ENCODE peak calls at places on chromosomes 12 and 14, in four cellular contexts. S is HCT116; Y is heart right ventricle; O is stimulated activated CD8-positive, alpha-beta memory T cell treated with anti-CD3 and anti-CD28 coated beads, Interleukin-7, amount 100 ng/mL, for 48 hours. Z is an unnamed sample.

GRCh38 chr14:66600416-66600815 is 92.5 kb downstream of the GPHN start:
- DNase-seq in Y (no peak), S (no peak), O (no peak), Z (no peak)

GRCh38 chr12:58443981-58444371 is 476.3 kb downstream of the LRIG3 start:
- DNase-seq in Y (peak; percentile 20), S (no peak), O (no peak), Z (no peak)

GRCh38 chr14:94174622-94175402 is 690 bp downstream of the PPP4R4 start:
- DNase-seq in Y (no peak), S (no peak), O (no peak), Z (no peak)

GRCh38 chr14:102666635-102667034 is 74.2 kb downstream of the RCOR1 start:
- DNase-seq in Y (no peak), S (no peak), O (no peak), Z (no peak)

GRCh38 chr12:119659289-119659897 is 8.5 kb upstream of the PRKAB1 start:
- DNase-seq in S (no peak), O (no peak), Y (no peak), Z (peak; percentile 44)

GRCh38 chr12:119096429-119097202 is 82.1 kb upstream of the HSPB8 start:
- DNase-seq in Y (no peak), S (no peak), O (no peak), Z (no peak)

GRCh38 chr12:74780458-74781241 is 243.0 kb downstream of the ATXN7L3B start:
- DNase-seq in Y (no peak), S (no peak), O (no peak), Z (no peak)

GRCh38 chr14:33530358-33530757 is 420.5 kb downstream of the EGLN3 start:
- DNase-seq in S (no peak), Y (no peak), O (no peak), Z (no peak)

GRCh38 chr14:69716483-69717187 is 50.3 kb upstream of the SRSF5 start:
- DNase-seq in S (no peak), O (peak; percentile 67), Y (no peak), Z (peak; percentile 94)

GRCh38 chr14:64755661-64756265 is 51.5 kb downstream of the PLEKHG3 start:
- DNase-seq in S (no peak), O (peak; percentile 26), Y (no peak), Z (no peak)

GRCh38 chr12:46455648-46456352 is 83.2 kb upstream of the SLC38A2 start:
- DNase-seq in S (peak; percentile 87), O (no peak), Y (no peak), Z (no peak)

GRCh38 chr12:32139064-32139421 is 32.4 kb downstream of the BICD1 start:
- DNase-seq in Y (peak; percentile 11), O (peak; percentile 25), S (no peak), Z (no peak)

GRCh38 chr14:43413094-43413493 is 1094.0 kb downstream of the FSCB start:
- DNase-seq in S (no peak), Y (no peak), O (no peak), Z (no peak)

GRCh38 chr12:68290126-68290525 is 36.7 kb upstream of the IL22 start:
- DNase-seq in Y (no peak), O (peak; percentile 20), S (no peak), Z (no peak)

GRCh38 chr12:96083020-96083489 is 47.7 kb upstream of the LTA4H start:
- DNase-seq in O (no peak), S (no peak), Y (no peak), Z (no peak)

Z was measured in dermis microvascular lymphatic vessel endothelial cell.